ENCODE peak calls at places on chromosomes 3 and 15, in five cellular contexts. C, S, E, O and Z are unnamed samples.

GRCh38 chr15:99401971-99402732 is 150.9 kb downstream of the LRRC28 start:
- DNase-seq in C (no peak), S (no peak), E (no peak), O (no peak), Z (no peak)

GRCh38 chr3:134250717-134251220 is at the start of gene RYK:
- DNase-seq in C (peak), S (peak), E (peak), O (peak), Z (no peak)

GRCh38 chr3:166788936-166789335 is 591.2 kb downstream of the ZBBX start:
- DNase-seq in C (no peak), S (no peak), E (no peak), O (no peak), Z (no peak)

GRCh38 chr15:66921319-66921718 is 144.1 kb upstream of the SMAD3 start:
- DNase-seq in C (no peak), S (no peak), E (no peak), O (no peak), Z (no peak)

GRCh38 chr3:71104090-71104489 is 479.4 kb downstream of the FOXP1 start:
- DNase-seq in C (no peak), S (no peak), E (no peak), O (no peak), Z (no peak)

GRCh38 chr3:36135863-36136262 is 244.4 kb upstream of the STAC start:
- DNase-seq in C (no peak), S (no peak), E (no peak), O (no peak), Z (no peak)

GRCh38 chr3:32062950-32063582 is 43.4 kb upstream of the GPD1L start:
- DNase-seq in C (no peak), S (no peak), E (no peak), O (no peak), Z (no peak)

GRCh38 chr15:41868321-41868720 is 25.5 kb downstream of the SPTBN5 start:
- DNase-seq in C (no peak), S (no peak), E (no peak), O (no peak), Z (no peak)

GRCh38 chr15:101447561-101448071 is 41.9 kb downstream of the PCSK6 start:
- DNase-seq in C (no peak), S (no peak), E (no peak), O (no peak), Z (no peak)

GRCh38 chr3:123540285-123540684 is 44.6 kb downstream of the HACD2 start:
- DNase-seq in C (no peak), S (no peak), E (no peak), O (no peak), Z (no peak)

GRCh38 chr3:127796751-127797150 is 25.6 kb downstream of the MGLL start:
- DNase-seq in C (no peak), S (no peak), E (no peak), O (no peak), Z (no peak)

GRCh38 chr3:173354124-173354523 is 43.4 kb upstream of the NLGN1 start:
- DNase-seq in C (no peak), S (no peak), E (no peak), O (no peak), Z (no peak)

GRCh38 chr15:36958611-36959010 is 141.7 kb downstream of the MEIS2 start:
- DNase-seq in C (no peak), S (no peak), E (no peak), O (no peak), Z (no peak)

GRCh38 chr15:36961956-36962355 is 138.4 kb downstream of the MEIS2 start:
- DNase-seq in C (no peak), S (no peak), E (no peak), O (no peak), Z (no peak)

GRCh38 chr15:36960179-36960946 is 140.0 kb downstream of the MEIS2 start:
- DNase-seq in C (no peak), S (no peak), E (no peak), O (no peak), Z (no peak)

GRCh38 chr15:36959746-36960145 is 140.6 kb downstream of the MEIS2 start:
- DNase-seq in C (no peak), S (no peak), E (no peak), O (no peak), Z (no peak)

GRCh38 chr15:36960947-36961227 is 139.5 kb downstream of the MEIS2 start:
- DNase-seq in C (no peak), S (no peak), E (no peak), O (no peak), Z (no peak)
- TF ChIP-seq POLR2A in C (no peak), S (no peak), E (no peak), O (no peak), Z (no peak)

GRCh38 chr3:177210744-177211502 is 13.6 kb upstream of the TBL1XR1 start:
- DNase-seq in C (no peak), S (no peak), E (no peak), O (no peak), Z (no peak)

GRCh38 chr3:177209509-177209908 is 12.2 kb upstream of the TBL1XR1 start:
- DNase-seq in C (no peak), S (no peak), E (no peak), O (no peak), Z (no peak)

GRCh38 chr3:177212278-177212610 is 15.0 kb upstream of the TBL1XR1 start:
- DNase-seq in C (no peak), S (no peak), E (no peak), O (no peak), Z (no peak)

GRCh38 chr3:177212756-177213155 is 15.5 kb upstream of the TBL1XR1 start:
- DNase-seq in C (no peak), S (no peak), E (peak), O (no peak), Z (no peak)

DNA sequence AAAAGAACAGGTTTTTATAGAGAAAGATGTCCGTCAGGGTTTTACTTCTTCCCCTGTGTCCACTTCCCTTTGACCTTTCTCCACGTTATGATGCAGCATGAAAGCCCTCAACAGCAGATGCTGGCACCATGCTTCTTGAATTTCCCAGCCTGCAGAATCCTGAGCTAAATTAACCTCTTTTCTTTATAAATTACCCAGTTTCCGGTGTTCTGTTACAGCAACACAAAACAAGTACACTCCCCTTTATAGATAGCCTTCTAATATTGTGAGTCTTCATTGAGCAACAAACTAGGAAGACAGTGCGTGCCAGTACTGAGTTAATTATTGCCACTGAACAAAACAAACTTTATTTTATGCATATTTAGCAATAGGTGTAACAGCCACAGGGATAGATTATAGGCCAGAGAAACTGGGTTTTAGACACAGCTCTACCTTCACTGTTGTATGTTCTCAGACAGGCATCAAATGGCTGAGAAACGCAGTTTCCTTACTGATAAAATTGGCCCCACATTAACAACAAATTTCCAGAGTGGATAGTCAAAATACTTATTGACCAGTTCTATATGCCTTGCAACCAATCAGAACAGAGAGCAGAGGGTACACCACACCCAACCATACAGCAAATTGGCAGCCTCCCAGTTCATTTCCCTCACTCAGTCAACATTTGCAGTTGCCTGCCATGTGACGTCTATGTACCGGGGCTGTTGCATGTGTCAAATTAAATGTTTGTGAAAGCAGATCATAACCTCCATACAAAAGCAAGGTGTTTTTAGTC is 14.4 kb upstream of the TBL1XR1 start:
- DNase-seq in C (no peak), S (peak), E (no peak), O (no peak), Z (no peak)
- TF ChIP-seq POLR2A in C (no peak), S (no peak), E (no peak), O (no peak), Z (no peak)

DNA sequence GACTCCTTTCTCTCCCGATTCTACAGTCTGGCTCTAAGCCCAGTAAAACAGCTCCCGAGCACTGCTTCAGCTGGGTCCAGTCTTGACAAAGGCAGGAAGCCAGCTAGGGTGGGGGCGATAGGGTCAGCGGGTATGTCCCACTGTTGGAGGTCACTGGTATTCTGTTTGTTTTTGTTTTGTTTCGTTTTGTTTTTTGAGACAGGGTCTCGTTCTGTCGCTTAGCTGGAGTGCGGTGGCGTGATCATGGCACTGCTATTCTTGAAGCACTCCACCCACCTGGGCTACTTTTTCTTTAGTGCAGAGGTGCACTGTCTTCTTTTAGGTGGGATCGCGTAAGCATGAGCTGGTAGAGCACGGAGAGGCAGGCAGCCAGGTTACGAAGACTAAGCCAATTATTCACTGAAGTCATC is 16.3 kb downstream of the GCSAM start:
- DNase-seq in C (peak), S (no peak), E (no peak), O (no peak), Z (no peak)
- TF ChIP-seq POLR2A in C (no peak), S (no peak), E (no peak), O (no peak), Z (no peak)

GRCh38 chr3:13067778-13068177 is 5.5 kb downstream of the IQSEC1 start:
- DNase-seq in C (no peak), S (no peak), E (no peak), O (no peak), Z (no peak)

GRCh38 chr3:13068269-13069010 is 4.8 kb downstream of the IQSEC1 start:
- DNase-seq in C (no peak), S (no peak), E (no peak), O (no peak), Z (no peak)

GRCh38 chr3:13071695-13072094 is 1.5 kb downstream of the IQSEC1 start:
- DNase-seq in C (no peak), S (no peak), E (no peak), O (no peak), Z (no peak)

GRCh38 chr3:13070622-13071021 is 2.6 kb downstream of the IQSEC1 start:
- DNase-seq in C (no peak), S (no peak), E (no peak), O (no peak), Z (no peak)

GRCh38 chr3:13069495-13069894 is 3.7 kb downstream of the IQSEC1 start:
- DNase-seq in C (no peak), S (no peak), E (no peak), O (no peak), Z (no peak)
- TF ChIP-seq POLR2A in C (no peak), S (no peak), E (no peak), O (no peak), Z (no peak)

GRCh38 chr15:17026633-17027032 is 3515.0 kb downstream of the GOLGA6L6 start:
- DNase-seq in C (no peak), S (no peak), E (no peak), O (no peak), Z (no peak)
- TF ChIP-seq POLR2A in C (no peak), S (no peak), E (no peak), O (no peak), Z (no peak)

GRCh38 chr15:52111517-52112202 is 915 bp downstream of the BCL2L10 start:
- DNase-seq in C (no peak), S (no peak), E (no peak), O (no peak), Z (peak)

GRCh38 chr15:52114256-52114655 is 1.7 kb upstream of the BCL2L10 start:
- DNase-seq in C (no peak), S (no peak), E (no peak), O (no peak), Z (no peak)

GRCh38 chr15:52113708-52114107 is 1.1 kb upstream of the BCL2L10 start:
- DNase-seq in C (no peak), S (no peak), E (no peak), O (no peak), Z (peak)

GRCh38 chr15:52113246-52113645 is 671 bp upstream of the BCL2L10 start:
- DNase-seq in C (no peak), S (no peak), E (no peak), O (no peak), Z (no peak)

DNA sequence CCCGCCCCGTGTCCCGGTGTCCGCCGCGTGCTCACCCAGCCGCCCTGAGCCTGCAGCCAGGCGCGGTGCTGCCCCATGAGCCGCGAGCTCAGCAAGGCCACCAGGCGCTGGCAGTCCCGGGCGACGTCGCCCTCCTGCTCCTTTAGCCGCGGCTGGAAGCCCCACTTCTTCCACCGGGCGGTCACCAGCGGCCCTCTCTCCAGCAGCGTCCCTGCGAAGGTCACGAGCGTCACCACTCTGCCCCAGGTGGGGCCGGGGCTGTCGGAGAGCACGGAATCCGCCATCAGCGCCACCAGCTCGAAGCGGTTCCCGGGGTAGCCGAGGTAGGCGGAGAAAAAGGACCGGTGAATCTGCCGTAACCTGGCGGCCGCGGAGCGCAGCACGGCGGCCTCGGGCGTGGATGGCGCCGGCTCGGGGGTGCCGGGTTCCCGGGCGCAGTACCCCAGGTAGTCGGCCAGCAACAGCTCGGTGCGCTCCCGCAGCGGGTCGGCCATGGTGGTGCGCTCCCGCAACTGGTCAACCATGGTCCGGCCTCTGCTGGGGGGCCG is 298 bp downstream of the BCL2L10 start:
- DNase-seq in C (no peak), S (no peak), E (no peak), O (no peak), Z (no peak)
- TF ChIP-seq POLR2A in C (no peak), S (no peak), E (no peak), O (no peak), Z (no peak)

DNA sequence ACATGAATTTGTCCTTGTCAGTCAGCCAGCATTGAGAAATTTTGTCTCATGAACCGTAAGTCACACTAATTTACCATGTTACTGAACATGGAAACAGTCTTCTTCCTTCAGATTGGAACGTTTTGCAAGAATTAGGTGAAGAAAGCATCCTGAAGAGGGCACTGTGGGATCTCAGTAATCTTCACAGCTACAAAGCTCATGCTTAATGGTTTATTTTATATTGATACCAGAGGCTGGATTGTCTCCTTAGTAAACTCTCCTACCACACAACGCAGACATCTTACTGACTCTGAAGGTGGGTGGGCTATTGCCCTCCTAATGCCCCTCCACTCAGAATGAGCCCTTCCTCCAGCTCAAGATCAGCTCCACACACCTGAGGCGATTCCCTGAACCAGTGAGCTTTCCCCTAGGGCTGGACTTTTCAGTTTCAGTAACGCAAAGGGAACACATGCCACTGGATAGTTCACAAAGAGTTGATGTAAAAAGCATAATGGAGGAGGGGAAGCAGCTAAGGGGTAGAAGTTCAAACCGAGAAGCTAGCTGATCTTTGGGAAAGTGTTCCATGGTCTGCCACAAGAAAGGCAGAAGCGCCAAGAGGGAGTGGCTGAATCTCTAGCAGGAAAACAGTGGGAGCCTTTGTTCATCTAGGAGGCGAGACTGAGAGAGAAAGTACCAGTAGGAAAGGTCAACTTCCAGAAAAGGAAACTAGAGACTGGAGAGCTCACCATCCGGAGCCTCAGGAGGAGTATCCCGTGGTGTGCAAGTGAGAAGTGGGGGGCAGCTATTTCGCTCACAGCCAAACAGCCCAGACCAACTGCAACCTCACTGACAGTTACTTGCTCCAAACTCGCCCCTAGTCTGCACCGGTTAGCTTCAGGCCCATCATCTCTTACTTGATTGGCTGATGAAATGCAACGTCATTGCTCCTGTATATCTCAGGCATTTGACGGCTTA is at the start of gene SLC9C1:
- DNase-seq in C (no peak), S (no peak), E (peak), O (peak), Z (no peak)
- TF ChIP-seq POLR2A in C (no peak), S (no peak), E (no peak), O (no peak), Z (no peak)

GRCh38 chr3:11199902-11200678 is 45.8 kb downstream of the HRH1 start:
- DNase-seq in C (no peak), S (no peak), E (no peak), O (no peak), Z (no peak)
- TF ChIP-seq POLR2A in C (no peak), S (no peak), E (no peak), O (no peak), Z (no peak)

GRCh38 chr15:74790080-74790916 is 8.4 kb downstream of the CSK start:
- DNase-seq in C (no peak), S (no peak), E (no peak), O (peak), Z (no peak)
- TF ChIP-seq POLR2A in C (no peak), S (no peak), E (no peak), O (no peak), Z (no peak)